ENCODE peak calls at places on chromosomes 6 and 20, in eight cellular contexts. E, F, Y, O, M, B, G and V are unnamed samples.

GRCh38 chr20:10179574-10180298 is 38.9 kb upstream of the SNAP25 start:
- DNase-seq in F (peak), E (no peak), B (peak), M (peak), Y (no peak), O (no peak), G (no peak), V (no peak)

GRCh38 chr6:169589699-169590257 is 112.1 kb downstream of the WDR27 start:
- DNase-seq in Y (peak), B (no peak), M (no peak), O (no peak), F (no peak), E (no peak), G (no peak), V (no peak)

GRCh38 chr20:32478576-32478975 is 106.6 kb downstream of the NOL4L start:
- DNase-seq in B (no peak), Y (no peak), M (no peak), F (no peak), E (no peak), G (no peak), O (no peak), V (no peak)

GRCh38 chr20:37518606-37519507 is 2.2 kb upstream of the NNAT start:
- DNase-seq in E (no peak), G (no peak), B (no peak), F (peak), M (no peak), Y (no peak), O (no peak), V (no peak)

GRCh38 chr6:148530394-148530923 is 187.8 kb downstream of the SASH1 start:
- DNase-seq in Y (no peak), O (no peak), M (peak), B (no peak), E (no peak), G (no peak), F (no peak), V (no peak)

GRCh38 chr20:38635721-38636285 is 34.2 kb downstream of the ARHGAP40 start:
- DNase-seq in B (no peak), O (no peak), G (no peak), F (peak), M (no peak), Y (no peak), E (no peak), V (no peak)

GRCh38 chr6:43367245-43367984 is 2.0 kb downstream of the ZNF318 start:
- DNase-seq in E (no peak), B (no peak), F (no peak), M (no peak), O (no peak), G (no peak), Y (no peak), V (no peak)

GRCh38 chr6:32967151-32968091 is 973 bp upstream of the BRD2 start:
- DNase-seq in F (no peak), Y (peak), G (no peak), E (no peak), B (no peak), O (no peak), M (peak), V (no peak)

GRCh38 chr6:82589509-82590206 is 226.0 kb downstream of the TPBG start:
- DNase-seq in Y (no peak), B (peak), F (peak), O (peak), G (no peak), M (peak), E (no peak), V (no peak)

GRCh38 chr6:101776919-101777350 is 383.4 kb downstream of the GRIK2 start:
- DNase-seq in F (no peak), B (no peak), Y (no peak), G (no peak), O (no peak), E (no peak), M (no peak), V (no peak)

GRCh38 chr20:5078399-5078958 is 41.3 kb downstream of the PCNA start:
- DNase-seq in Y (peak), F (no peak), G (peak), B (no peak), O (peak), E (peak), M (no peak), V (peak)

GRCh38 chr6:167475947-167476346 is 151.1 kb downstream of the TTLL2 start:
- DNase-seq in Y (no peak), O (no peak), E (no peak), G (no peak), B (no peak), F (peak), M (no peak), V (no peak)

GRCh38 chr20:1184638-1185315 is at the start of gene TMEM74B:
- DNase-seq in Y (no peak), G (no peak), E (no peak), O (no peak), M (no peak), F (peak), B (no peak), V (no peak)

GRCh38 chr20:51505566-51505965 is 37.0 kb downstream of the NFATC2 start:
- DNase-seq in Y (no peak), B (no peak), M (no peak), F (no peak), O (no peak), G (no peak), E (no peak), V (no peak)

GRCh38 chr6:144659202-144659731 is 374.1 kb downstream of the UTRN start:
- DNase-seq in M (no peak), Y (peak), F (peak), O (no peak), G (no peak), E (no peak), B (peak), V (no peak)

GRCh38 chr6:163354779-163355431 is 59.6 kb upstream of the QKI start:
- DNase-seq in M (no peak), F (no peak), B (no peak), E (no peak), G (no peak), O (peak), Y (no peak), V (no peak)